ENCODE peak calls at places on chromosomes 16 and 17, in six cellular contexts. W is RCC 7860; Z is dermis microvascular lymphatic vessel endothelial cell; U is T-helper 17 cell; K is OCI-LY7; V is stimulated activated CD4-positive, alpha-beta T cell treated with anti-CD3 and anti-CD28 coated beads, Interleukin-2, amount 100 ng/mL, for 48 hours. X is an unnamed sample.

GRCh38 chr17:63162406-63163157 is 196.5 kb downstream of the TANC2 start:
- DNase-seq in W (no peak), K (no peak), V (no peak), Z (no peak), U (no peak), X (no peak)

GRCh38 chr17:6427284-6427781 is 7.6 kb downstream of the AIPL1 start:
- DNase-seq in W (peak), K (no peak), U (peak), V (peak), Z (no peak), X (peak)

GRCh38 chr16:10040136-10041080 is 141.8 kb downstream of the GRIN2A start:
- DNase-seq in W (no peak), V (no peak), K (no peak), Z (no peak), U (no peak), X (no peak)

GRCh38 chr17:73546770-73547345 is 97.4 kb downstream of the SDK2 start:
- DNase-seq in U (no peak), W (no peak), K (peak), Z (no peak), V (peak), X (peak)

GRCh38 chr16:24610421-24610765 is 71.0 kb downstream of the RBBP6 start:
- DNase-seq in W (no peak), V (no peak), Z (no peak), U (no peak), K (no peak), X (no peak)

GRCh38 chr17:60680754-60681153 is 3.1 kb downstream of the BCAS3 start:
- DNase-seq in U (no peak), K (no peak), Z (no peak), V (no peak), W (no peak), X (no peak)

GRCh38 chr17:18027280-18027679 is 11.7 kb downstream of the ATPAF2 start:
- DNase-seq in K (no peak), Z (no peak), V (no peak), W (no peak), U (no peak), X (no peak)

GRCh38 chr17:57682667-57683066 is 62.4 kb downstream of the CCDC182 start:
- DNase-seq in W (no peak), U (no peak), V (no peak), K (no peak), Z (no peak), X (no peak)

GRCh38 chr16:24523569-24523968 is 15.8 kb upstream of the RBBP6 start:
- DNase-seq in K (no peak), Z (no peak), V (no peak), U (no peak), W (no peak), X (no peak)

X was measured in A172.